ENCODE peak calls at places on chromosomes 7 and 10, in five cellular contexts. P is cardiac muscle cell, E is DND-41, F is lung, Q is Peyer's patch. N is an unnamed sample.
A peak's percentile ranks its signal among the peaks of the same experiment; 100 is the strongest.

GRCh38 chr10:118332247-118332646 is 9.9 kb downstream of the FAM204A start:
- DNase-seq in P (no peak), F (no peak), Q (no peak), E (no peak), N (no peak)

GRCh38 chr7:71144963-71145362 is 13.0 kb downstream of the GALNT17 start:
- DNase-seq in E (no peak), P (no peak), F (no peak), Q (no peak), N (no peak)

GRCh38 chr7:100386940-100387339 is 13.7 kb downstream of the PILRA start:
- DNase-seq in E (no peak), P (no peak), Q (no peak), F (no peak), N (no peak)

GRCh38 chr10:8513155-8514147 is 459.0 kb downstream of the GATA3 start:
- DNase-seq in Q (no peak), F (no peak), P (no peak), E (no peak), N (no peak)

GRCh38 chr10:25506821-25507335 is 332.1 kb downstream of the GPR158 start:
- DNase-seq in F (no peak), P (no peak), Q (no peak), E (no peak), N (no peak)

GRCh38 chr7:150341263-150342118 is at the start of gene RARRES2:
- DNase-seq in Q (no peak), E (no peak), F (peak; percentile 49), P (peak; percentile 47), N (no peak)

GRCh38 chr10:77887631-77888355 is 38.8 kb downstream of the DLG5 start:
- DNase-seq in E (no peak), P (no peak), F (no peak), Q (no peak), N (no peak)

GRCh38 chr10:99966306-99966705 is 43.4 kb downstream of the DNMBP start:
- DNase-seq in Q (no peak), F (no peak), P (no peak), E (no peak), N (no peak)

GRCh38 chr7:141688038-141688437 is 13.9 kb downstream of the DENND11 start:
- DNase-seq in F (no peak), P (no peak), E (no peak), Q (no peak), N (no peak)

GRCh38 chr7:148856891-148857290 is 27.2 kb downstream of the EZH2 start:
- DNase-seq in F (no peak), P (no peak), E (no peak), Q (no peak), N (no peak)

GRCh38 chr10:60778214-60778977 is at the start of gene CDK1:
- DNase-seq in Q (peak; percentile 88), P (peak; percentile 99), E (peak; percentile 99), F (peak; percentile 96), N (peak; percentile 87)
- H3K27ac ChIP-seq in Q (no peak within 1 kb of the TSS), P (peak within 1 kb of the TSS; percentile 86), E (peak within 1 kb of the TSS; percentile 97), F (no peak within 1 kb of the TSS), N (peak within 1 kb of the TSS; percentile 6)

GRCh38 chr7:101987494-101987893 is 170.1 kb downstream of the CUX1 start:
- DNase-seq in P (no peak), E (no peak), F (no peak), Q (no peak), N (no peak)

GRCh38 chr7:101985646-101986199 is 168.3 kb downstream of the CUX1 start:
- DNase-seq in Q (no peak), E (no peak), F (no peak), P (peak; percentile 65), N (no peak)

GRCh38 chr7:101984997-101985645 is 167.7 kb downstream of the CUX1 start:
- DNase-seq in F (no peak), Q (no peak), E (no peak), P (no peak), N (no peak)

GRCh38 chr7:101984141-101984879 is 166.9 kb downstream of the CUX1 start:
- DNase-seq in Q (no peak), F (no peak), P (no peak), E (no peak), N (no peak)

DNA sequence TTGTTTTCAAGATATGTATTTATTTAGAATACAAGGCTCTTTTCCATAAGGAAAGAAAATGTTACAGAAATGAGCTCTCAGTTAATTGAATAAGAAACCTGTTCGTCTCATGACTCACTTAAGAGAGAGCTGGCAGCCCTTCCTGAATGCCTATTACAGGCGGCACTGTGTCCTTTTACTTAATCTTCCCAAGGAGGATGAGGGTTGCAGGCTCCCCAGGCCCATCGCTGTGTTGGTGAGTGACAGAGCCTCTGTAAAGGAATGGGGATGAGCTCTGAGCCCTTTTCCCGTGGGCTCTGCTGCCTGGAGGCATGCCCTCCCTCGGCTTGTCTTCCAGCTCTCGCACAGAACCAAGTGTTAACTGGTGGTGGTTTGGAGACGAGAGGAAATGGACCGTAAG is 168.9 kb downstream of the CUX1 start:
- DNase-seq in E (no peak), Q (no peak), F (no peak), P (peak; percentile 18), N (no peak)
- H3K27ac ChIP-seq in E (peak overlapping the region; percentile 69), Q (no peak overlapping the region), F (no peak overlapping the region), P (peak overlapping the region; percentile 81), N (no peak overlapping the region)

DNA sequence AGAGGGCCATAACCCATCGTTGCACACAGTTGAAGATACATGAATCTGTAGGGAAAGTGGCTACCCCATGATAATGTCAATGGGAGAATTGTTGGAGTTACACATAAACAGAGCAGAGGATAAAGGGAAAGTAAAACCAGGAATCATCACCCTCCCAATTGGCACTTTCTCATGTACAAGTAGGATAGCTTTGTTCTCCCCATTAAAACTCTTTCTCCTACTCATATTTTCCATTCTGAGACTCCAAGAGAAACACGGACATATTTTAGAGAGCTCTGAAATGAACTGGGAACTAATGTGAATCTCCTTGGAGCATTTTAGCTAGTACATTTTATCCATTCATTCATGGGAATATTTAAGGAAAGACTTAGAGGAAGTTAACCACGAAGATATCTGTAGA is 17.2 kb upstream of the LRRC17 start:
- DNase-seq in P (no peak), Q (no peak), F (no peak), E (no peak), N (no peak)
- H3K27ac ChIP-seq in P (no peak overlapping the region), Q (no peak overlapping the region), F (no peak overlapping the region), E (no peak overlapping the region), N (no peak overlapping the region)

GRCh38 chr10:3874988-3875841 is 90.2 kb upstream of the KLF6 start:
- DNase-seq in P (no peak), E (peak; percentile 45), Q (peak; percentile 57), F (no peak), N (peak; percentile 44)
- H3K27ac ChIP-seq in P (no peak overlapping the region), E (peak overlapping the region; percentile 61), Q (peak overlapping the region; percentile 62), F (peak overlapping the region; percentile 67), N (peak overlapping the region; percentile 96)

GRCh38 chr10:126050301-126050700 is 153.9 kb downstream of the FANK1 start:
- DNase-seq in E (no peak), Q (no peak), F (no peak), P (no peak), N (no peak)

GRCh38 chr10:126057494-126057893 is 161.1 kb downstream of the FANK1 start:
- DNase-seq in F (no peak), P (no peak), E (no peak), Q (no peak), N (no peak)

GRCh38 chr10:126049741-126050140 is 153.4 kb downstream of the FANK1 start:
- DNase-seq in Q (no peak), P (peak; percentile 12), F (no peak), E (no peak), N (no peak)

GRCh38 chr10:126054191-126054590 is 157.8 kb downstream of the FANK1 start:
- DNase-seq in P (no peak), Q (no peak), F (no peak), E (no peak), N (no peak)

DNA sequence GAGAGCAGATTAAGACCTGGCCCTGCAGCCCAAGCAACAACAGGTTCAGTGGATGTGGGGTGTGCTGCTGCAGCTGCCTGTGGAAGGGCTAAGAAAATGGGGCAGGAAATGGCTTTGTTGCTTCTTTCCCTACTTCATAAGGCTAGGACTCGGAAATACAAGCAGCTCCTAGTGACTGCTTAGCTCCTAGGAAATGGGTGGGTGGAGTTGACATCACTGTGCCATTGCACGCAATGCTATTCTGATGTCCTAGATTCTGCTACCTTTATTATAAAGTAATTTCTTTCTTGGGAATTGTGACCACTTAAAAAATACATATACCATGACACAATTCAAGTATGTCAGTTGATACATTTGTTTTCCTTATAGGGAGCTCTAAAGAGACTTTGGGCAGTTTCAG is 155.8 kb downstream of the FANK1 start:
- DNase-seq in P (no peak), E (no peak), F (no peak), Q (no peak), N (no peak)
- H3K27ac ChIP-seq in P (no peak overlapping the region), E (no peak overlapping the region), F (no peak overlapping the region), Q (no peak overlapping the region), N (no peak overlapping the region)

GRCh38 chr7:38932509-38933168 is 23.6 kb upstream of the VPS41 start:
- DNase-seq in Q (no peak), P (peak; percentile 69), F (peak; percentile 69), E (peak; percentile 58), N (no peak)

GRCh38 chr7:38934536-38934935 is 25.5 kb upstream of the VPS41 start:
- DNase-seq in P (no peak), E (no peak), Q (no peak), F (no peak), N (no peak)

DNA sequence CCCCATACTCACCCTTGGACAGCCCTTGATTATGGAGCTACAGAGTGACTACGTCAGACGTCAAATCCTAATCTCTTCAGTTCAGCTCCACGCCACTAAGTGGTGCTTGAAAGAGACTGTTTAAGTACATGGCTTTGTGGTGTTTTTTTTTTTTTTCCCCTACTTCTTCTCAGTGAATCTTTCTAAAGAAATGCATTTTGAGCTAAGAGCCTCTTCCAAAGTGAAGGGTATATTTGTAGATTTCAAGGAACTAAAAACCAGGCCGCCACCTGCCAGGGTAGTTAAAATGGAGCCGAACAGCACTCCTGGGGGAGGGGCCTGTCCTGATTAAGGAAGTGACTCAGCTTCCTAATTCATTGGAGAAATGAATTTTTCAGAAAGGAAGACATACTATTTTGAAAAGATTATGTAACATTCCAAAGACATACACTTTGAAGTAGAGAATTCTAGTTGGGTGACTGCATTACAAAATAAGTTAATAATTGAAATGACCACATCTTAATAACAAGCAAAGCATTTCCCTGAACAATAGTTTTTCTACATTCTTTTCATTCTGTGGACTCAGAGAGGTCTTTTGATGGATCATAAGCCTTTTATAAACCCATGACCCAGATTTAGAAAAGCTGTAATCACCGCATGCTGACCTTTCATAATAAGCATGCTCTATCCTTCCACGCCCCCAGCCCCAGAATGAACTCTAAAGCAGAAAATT is 20.6 kb upstream of the VPS41 start:
- DNase-seq in Q (no peak), F (peak; percentile 45), P (peak; percentile 60), E (no peak), N (no peak)
- H3K27ac ChIP-seq in Q (no peak overlapping the region), F (peak overlapping the region; percentile 46), P (peak overlapping the region; percentile 46), E (no peak overlapping the region), N (no peak overlapping the region)

N was measured in effector memory CD4-positive, alpha-beta T cell.